ENCODE peak calls at places on chromosomes 2 and 18, in nine cellular contexts. P, R, S, X, J, W, G, T and V are unnamed samples.

GRCh38 chr2:105187531-105187930 is 54.0 kb upstream of the GPR45 start:
- DNase-seq in P (peak), R (no peak), S (no peak), X (no peak), J (no peak), W (peak), G (no peak), T (peak), V (peak)

GRCh38 chr2:97740590-97741182 is 27.3 kb downstream of the ZAP70 start:
- DNase-seq in P (peak), R (peak), S (no peak), X (no peak), J (peak), W (no peak), G (no peak), T (peak), V (peak)

GRCh38 chr2:205679410-205680009 is 2.8 kb upstream of the NRP2 start:
- DNase-seq in P (no peak), R (no peak), S (no peak), X (no peak), J (no peak), W (no peak), G (no peak), T (no peak), V (no peak)

GRCh38 chr2:26805241-26805676 is 19.4 kb downstream of the CENPA start:
- DNase-seq in P (peak), R (no peak), S (no peak), X (no peak), J (no peak), W (peak), G (no peak), T (peak), V (peak)

GRCh38 chr18:24539866-24540604 is 79.6 kb downstream of the HRH4 start:
- DNase-seq in P (no peak), R (no peak), S (no peak), X (no peak), J (no peak), W (no peak), G (no peak), T (no peak), V (peak)

GRCh38 chr18:68874361-68874760 is 76.5 kb downstream of the CCDC102B start:
- DNase-seq in P (peak), R (no peak), S (no peak), X (no peak), J (no peak), W (peak), G (no peak), T (no peak), V (peak)

GRCh38 chr18:24209558-24209957 is 70.7 kb downstream of the CABYR start:
- DNase-seq in P (no peak), R (no peak), S (no peak), X (no peak), J (no peak), W (peak), G (no peak), T (peak), V (no peak)

GRCh38 chr2:85522090-85522647 is 16.8 kb upstream of the MAT2A start:
- DNase-seq in P (peak), R (no peak), S (no peak), X (no peak), J (no peak), W (no peak), G (no peak), T (no peak), V (no peak)

GRCh38 chr2:112160591-112161250 is 22.5 kb downstream of the FBLN7 start:
- DNase-seq in P (no peak), R (no peak), S (no peak), X (no peak), J (no peak), W (no peak), G (no peak), T (no peak), V (no peak)

GRCh38 chr2:111207892-111208291 is 87.2 kb downstream of the BCL2L11 start:
- DNase-seq in P (no peak), R (no peak), S (no peak), X (no peak), J (no peak), W (no peak), G (no peak), T (no peak), V (no peak)

GRCh38 chr2:30584116-30584515 is 137.1 kb downstream of the LCLAT1 start:
- DNase-seq in P (no peak), R (no peak), S (no peak), X (no peak), J (peak), W (no peak), G (no peak), T (no peak), V (peak)

GRCh38 chr2:128867327-128867726 is 548.7 kb upstream of the HS6ST1 start:
- DNase-seq in P (no peak), R (no peak), S (no peak), X (no peak), J (no peak), W (no peak), G (no peak), T (no peak), V (no peak)

GRCh38 chr2:88666576-88666975 is 24.9 kb upstream of the RPIA start:
- DNase-seq in P (no peak), R (no peak), S (no peak), X (no peak), J (no peak), W (no peak), G (no peak), T (no peak), V (no peak)

GRCh38 chr2:153595939-153596338 is 117.4 kb upstream of the RPRM start:
- DNase-seq in P (no peak), R (no peak), S (no peak), X (no peak), J (no peak), W (no peak), G (no peak), T (no peak), V (no peak)

GRCh38 chr18:79429785-79430281 is 34.1 kb downstream of the NFATC1 start:
- DNase-seq in P (no peak), R (no peak), S (no peak), X (no peak), J (no peak), W (no peak), G (no peak), T (no peak), V (no peak)

GRCh38 chr2:150783015-150783414 is 295.5 kb upstream of the RND3 start:
- DNase-seq in P (no peak), R (no peak), S (no peak), X (no peak), J (no peak), W (no peak), G (no peak), T (no peak), V (no peak)

GRCh38 chr2:84781942-84782716 is 98.8 kb downstream of the TRABD2A start:
- DNase-seq in P (peak), R (peak), S (no peak), X (peak), J (peak), W (no peak), G (no peak), T (no peak), V (peak)

GRCh38 chr18:44061438-44061837 is 619.2 kb upstream of the SETBP1 start:
- DNase-seq in P (no peak), R (no peak), S (no peak), X (no peak), J (no peak), W (no peak), G (no peak), T (no peak), V (no peak)